ENCODE peak calls at places on chromosomes 16 and 17, in five cellular contexts. Z, N, O, F and J are unnamed samples.

GRCh38 chr16:63426275-63426870 is 1390.1 kb upstream of the CDH8 start:
- DNase-seq in Z (no peak), N (no peak), O (no peak), F (no peak), J (no peak)

GRCh38 chr16:49478107-49478506 is 104.5 kb downstream of the C16orf78 start:
- DNase-seq in Z (no peak), N (no peak), O (no peak), F (no peak), J (no peak)

GRCh38 chr17:59330314-59330942 is 1.0 kb upstream of the YPEL2 start:
- DNase-seq in Z (no peak), N (no peak), O (peak; percentile 77), F (no peak), J (no peak)

GRCh38 chr17:73803867-73804539 is 159.8 kb upstream of the SDK2 start:
- DNase-seq in Z (no peak), N (no peak), O (no peak), F (no peak), J (no peak)

GRCh38 chr17:7634384-7634783 is 4.4 kb downstream of the SHBG start:
- DNase-seq in Z (peak; percentile 76), N (no peak), O (peak; percentile 64), F (no peak), J (peak; percentile 83)

GRCh38 chr16:67259705-67260104 is 10.9 kb downstream of the SLC9A5 start:
- DNase-seq in Z (no peak), N (no peak), O (no peak), F (no peak), J (no peak)

GRCh38 chr16:68426355-68426652 is 22.0 kb downstream of the SMPD3 start:
- DNase-seq in Z (no peak), N (no peak), O (no peak), F (no peak), J (no peak)

GRCh38 chr17:78498848-78499247 is 78.3 kb downstream of the DNAH17 start:
- DNase-seq in Z (no peak), N (no peak), O (no peak), F (no peak), J (no peak)

GRCh38 chr17:49454050-49454449 is 39.4 kb upstream of the PHB1 start:
- DNase-seq in Z (peak; percentile 38), N (no peak), O (no peak), F (no peak), J (peak; percentile 41)

GRCh38 chr16:67663151-67663876 is 2.6 kb downstream of the PARD6A start:
- DNase-seq in Z (no peak), N (no peak), O (peak; percentile 56), F (no peak), J (no peak)